ENCODE peak calls at places on chromosomes 13 and 19, in nine cellular contexts. S is stimulated activated CD4-positive, alpha-beta T cell treated with anti-CD3 and anti-CD28 coated beads, Interleukin-15, amount 100 ng/mL, for 1 hour; Q is substantia nigra; R is lung; O is NCI-H774; H is amygdala; I is tibial nerve; P is HT1080; J is RWPE2. W is an unnamed sample.

GRCh38 chr13:20160346-20161274 is at the start of gene GJA3:
- DNase-seq in S (peak), Q (no peak), R (no peak), O (no peak), H (no peak), I (no peak), P (peak), J (no peak), W (no peak)

GRCh38 chr19:1579222-1579621 is 11.1 kb upstream of the MEX3D start:
- DNase-seq in S (no peak), Q (no peak), R (no peak), O (no peak), H (no peak), I (no peak), P (no peak), J (no peak), W (no peak)

GRCh38 chr13:40505196-40505595 is 161.2 kb downstream of the FOXO1 start:
- DNase-seq in S (no peak), Q (no peak), R (no peak), O (no peak), H (no peak), I (no peak), P (no peak), J (no peak), W (no peak)

GRCh38 chr13:97246596-97246995 is 24.5 kb downstream of the MBNL2 start:
- DNase-seq in S (no peak), Q (no peak), R (no peak), O (no peak), H (no peak), I (no peak), P (no peak), J (no peak), W (no peak)

GRCh38 chr19:20423381-20424207 is 142.0 kb downstream of the ZNF737 start:
- DNase-seq in S (peak), Q (peak), R (peak), O (peak), H (peak), I (peak), P (no peak), J (no peak), W (no peak)

GRCh38 chr13:102582256-102582655 is 14.5 kb upstream of the TPP2 start:
- DNase-seq in S (no peak), Q (no peak), R (no peak), O (no peak), H (no peak), I (no peak), P (no peak), J (no peak), W (no peak)

GRCh38 chr19:40721936-40722661 is 5.2 kb downstream of the ITPKC start:
- DNase-seq in S (no peak), Q (no peak), R (no peak), O (no peak), H (no peak), I (no peak), P (peak), J (no peak), W (no peak)

GRCh38 chr13:56773148-56773547 is 367.6 kb upstream of the PRR20A start:
- DNase-seq in S (no peak), Q (no peak), R (no peak), O (no peak), H (no peak), I (no peak), P (no peak), J (no peak), W (no peak)

GRCh38 chr19:41316306-41316920 is 6.4 kb downstream of the CCDC97 start:
- DNase-seq in S (no peak), Q (no peak), R (no peak), O (no peak), H (no peak), I (no peak), P (no peak), J (no peak), W (no peak)

GRCh38 chr19:29810504-29810871 is 1.3 kb upstream of the CCNE1 start:
- DNase-seq in S (no peak), Q (no peak), R (no peak), O (no peak), H (no peak), I (peak), P (peak), J (no peak), W (no peak)

GRCh38 chr13:84470528-84470927 is 588.3 kb upstream of the SLITRK1 start:
- DNase-seq in S (no peak), Q (no peak), R (no peak), O (no peak), H (no peak), I (no peak), P (no peak), J (no peak), W (no peak)

GRCh38 chr13:71867101-71867814 is at the start of gene DACH1:
- DNase-seq in S (no peak), Q (no peak), R (peak), O (peak), H (no peak), I (peak), P (peak), J (no peak), W (peak)

GRCh38 chr13:113029487-113030258 is 60.7 kb downstream of the MCF2L start:
- DNase-seq in S (peak), Q (no peak), R (no peak), O (peak), H (peak), I (no peak), P (no peak), J (no peak), W (peak)

GRCh38 chr19:39845621-39846175 is 481 bp downstream of the FBL start:
- DNase-seq in S (no peak), Q (no peak), R (no peak), O (no peak), H (no peak), I (no peak), P (peak), J (peak), W (no peak)

GRCh38 chr19:15622991-15623390 is 8.0 kb downstream of the CYP4F8 start:
- DNase-seq in S (no peak), Q (no peak), R (no peak), O (no peak), H (no peak), I (no peak), P (no peak), J (no peak), W (no peak)

GRCh38 chr13:31982540-31982939 is 49.0 kb upstream of the FRY start:
- DNase-seq in S (no peak), Q (no peak), R (peak), O (peak), H (no peak), I (peak), P (peak), J (peak), W (no peak)

GRCh38 chr19:16386619-16387240 is 62.1 kb downstream of the KLF2 start:
- DNase-seq in S (no peak), Q (no peak), R (no peak), O (peak), H (peak), I (peak), P (peak), J (no peak), W (no peak)

GRCh38 chr19:29809795-29810503 is 1.8 kb upstream of the CCNE1 start:
- DNase-seq in S (no peak), Q (no peak), R (no peak), O (no peak), H (no peak), I (no peak), P (no peak), J (no peak), W (no peak)

GRCh38 chr19:16259385-16260159 is 61.9 kb downstream of the AP1M1 start:
- DNase-seq in S (no peak), Q (no peak), R (no peak), O (no peak), H (no peak), I (no peak), P (no peak), J (no peak), W (no peak)

GRCh38 chr19:18771328-18772242 is 19.5 kb downstream of the COMP start:
- DNase-seq in S (no peak), Q (no peak), R (no peak), O (no peak), H (no peak), I (no peak), P (no peak), J (no peak), W (no peak)

GRCh38 chr19:13212759-13213330 is 62.6 kb downstream of the IER2 start:
- DNase-seq in S (peak), Q (no peak), R (peak), O (peak), H (no peak), I (peak), P (peak), J (no peak), W (no peak)

GRCh38 chr19:5103061-5103701 is 134.3 kb downstream of the KDM4B start:
- DNase-seq in S (no peak), Q (peak), R (no peak), O (no peak), H (peak), I (peak), P (no peak), J (no peak), W (peak)

GRCh38 chr13:98201178-98201577 is 24.1 kb upstream of the RNF113B start:
- DNase-seq in S (no peak), Q (no peak), R (no peak), O (no peak), H (no peak), I (no peak), P (no peak), J (no peak), W (no peak)

GRCh38 chr13:50512602-50513527 is 330.6 kb downstream of the DLEU7 start:
- DNase-seq in S (no peak), Q (no peak), R (peak), O (no peak), H (no peak), I (peak), P (peak), J (no peak), W (no peak)

GRCh38 chr13:53198017-53198416 is 169.4 kb downstream of the OLFM4 start:
- DNase-seq in S (no peak), Q (no peak), R (no peak), O (no peak), H (no peak), I (no peak), P (no peak), J (no peak), W (no peak)